ENCODE peak calls at places on chromosomes 3 and 15, in ten cellular contexts. G is mucosa of descending colon, V is fibroblast of pulmonary artery, J is GM12865, T is natural killer cell, X is hepatocyte, D is choroid plexus epithelial cell, K is nephron progenitor cell, H is fibroblast of lung, Z is kidney. I is an unnamed sample.

GRCh38 chr3:151769175-151769574 is 35.4 kb downstream of the AADACL2 start:
- DNase-seq in G (no peak), V (no peak), J (no peak), T (no peak), X (no peak), D (no peak), K (no peak), H (no peak), Z (no peak), I (no peak)

GRCh38 chr3:152307829-152308474 is 39.2 kb downstream of the MBNL1 start:
- DNase-seq in G (no peak), V (no peak), J (no peak), T (no peak), X (peak), D (no peak), K (no peak), H (no peak), Z (no peak), I (no peak)

GRCh38 chr3:11610044-11610671 is 33.6 kb downstream of the VGLL4 start:
- DNase-seq in G (peak), V (peak), J (no peak), T (peak), X (peak), D (peak), K (peak), H (peak), Z (no peak), I (no peak)

GRCh38 chr3:180996415-180996932 is 6.9 kb upstream of the DNAJC19 start:
- DNase-seq in G (no peak), V (no peak), J (no peak), T (no peak), X (no peak), D (no peak), K (no peak), H (no peak), Z (no peak), I (no peak)

GRCh38 chr3:103056552-103056951 is 621.7 kb downstream of the ZPLD1 start:
- DNase-seq in G (no peak), V (no peak), J (peak), T (no peak), X (peak), D (no peak), K (no peak), H (no peak), Z (no peak), I (no peak)

GRCh38 chr3:123655400-123655799 is 70.5 kb upstream of the HACD2 start:
- DNase-seq in G (no peak), V (no peak), J (no peak), T (no peak), X (no peak), D (peak), K (no peak), H (no peak), Z (no peak), I (no peak)

GRCh38 chr15:31153531-31153930 is 52.0 kb upstream of the TRPM1 start:
- DNase-seq in G (no peak), V (no peak), J (no peak), T (no peak), X (no peak), D (no peak), K (no peak), H (no peak), Z (no peak), I (no peak)

GRCh38 chr15:71448688-71449114 is 333.4 kb downstream of the THSD4 start:
- DNase-seq in G (no peak), V (peak), J (peak), T (no peak), X (peak), D (peak), K (peak), H (peak), Z (no peak), I (peak)

GRCh38 chr3:168212664-168213255 is 117.0 kb upstream of the GOLIM4 start:
- DNase-seq in G (no peak), V (no peak), J (no peak), T (no peak), X (no peak), D (peak), K (no peak), H (peak), Z (no peak), I (no peak)

GRCh38 chr3:54434761-54435160 is 312.4 kb downstream of the CACNA2D3 start:
- DNase-seq in G (no peak), V (no peak), J (no peak), T (no peak), X (no peak), D (no peak), K (no peak), H (no peak), Z (no peak), I (no peak)

GRCh38 chr3:120838441-120839091 is 69.4 kb upstream of the STXBP5L start:
- DNase-seq in G (no peak), V (no peak), J (no peak), T (no peak), X (no peak), D (peak), K (no peak), H (no peak), Z (no peak), I (no peak)

GRCh38 chr15:64274541-64274940 is 81.4 kb downstream of the CSNK1G1 start:
- DNase-seq in G (no peak), V (no peak), J (no peak), T (no peak), X (no peak), D (peak), K (no peak), H (no peak), Z (no peak), I (no peak)

GRCh38 chr3:113783980-113784379 is 37.1 kb downstream of the ATP6V1A start:
- DNase-seq in G (no peak), V (peak), J (no peak), T (no peak), X (no peak), D (peak), K (no peak), H (no peak), Z (no peak), I (no peak)

GRCh38 chr3:16426665-16427064 is 86.8 kb downstream of the RFTN1 start:
- DNase-seq in G (no peak), V (peak), J (no peak), T (no peak), X (no peak), D (peak), K (no peak), H (peak), Z (no peak), I (no peak)

GRCh38 chr3:188234172-188234571 is 80.2 kb downstream of the LPP start:
- DNase-seq in G (no peak), V (no peak), J (no peak), T (no peak), X (no peak), D (no peak), K (no peak), H (no peak), Z (no peak), I (no peak)

GRCh38 chr3:115301364-115301860 is 154.3 kb upstream of the ZBTB20 start:
- DNase-seq in G (no peak), V (peak), J (no peak), T (no peak), X (no peak), D (no peak), K (no peak), H (peak), Z (no peak), I (no peak)

GRCh38 chr3:37671000-37671483 is 190.6 kb upstream of the CTDSPL start:
- DNase-seq in G (no peak), V (no peak), J (no peak), T (no peak), X (no peak), D (no peak), K (peak), H (no peak), Z (no peak), I (no peak)

GRCh38 chr3:42632146-42632545 is 21.4 kb upstream of the ZBTB47 start:
- DNase-seq in G (no peak), V (peak), J (no peak), T (no peak), X (no peak), D (peak), K (no peak), H (peak), Z (no peak), I (no peak)

GRCh38 chr3:43152649-43153048 is 46.8 kb upstream of the POMGNT2 start:
- DNase-seq in G (no peak), V (peak), J (no peak), T (no peak), X (peak), D (peak), K (no peak), H (peak), Z (no peak), I (no peak)

GRCh38 chr3:197960694-197961581 is 921 bp downstream of the LMLN start:
- DNase-seq in G (no peak), V (no peak), J (no peak), T (no peak), X (no peak), D (peak), K (no peak), H (peak), Z (no peak), I (no peak)

GRCh38 chr15:57556040-57556439 is 35.7 kb upstream of the MYZAP start:
- DNase-seq in G (no peak), V (no peak), J (no peak), T (no peak), X (no peak), D (no peak), K (no peak), H (no peak), Z (no peak), I (no peak)

GRCh38 chr15:59372352-59373211 is at the start of gene MYO1E:
- DNase-seq in G (peak), V (peak), J (peak), T (peak), X (peak), D (peak), K (peak), H (peak), Z (peak), I (peak)

GRCh38 chr15:53130943-53131342 is 340.8 kb upstream of the ONECUT1 start:
- DNase-seq in G (no peak), V (no peak), J (no peak), T (no peak), X (no peak), D (no peak), K (no peak), H (no peak), Z (no peak), I (no peak)

GRCh38 chr15:99921086-99921485 is 187.8 kb upstream of the LYSMD4 start:
- DNase-seq in G (no peak), V (peak), J (no peak), T (no peak), X (no peak), D (no peak), K (no peak), H (no peak), Z (no peak), I (no peak)

GRCh38 chr3:148528024-148528423 is 169.7 kb upstream of the AGTR1 start:
- DNase-seq in G (no peak), V (peak), J (no peak), T (no peak), X (no peak), D (peak), K (no peak), H (peak), Z (no peak), I (no peak)

GRCh38 chr3:172666181-172666872 is 44.5 kb downstream of the NCEH1 start:
- DNase-seq in G (no peak), V (peak), J (peak), T (no peak), X (no peak), D (peak), K (no peak), H (no peak), Z (no peak), I (no peak)

GRCh38 chr15:64883997-64884511 is 27.6 kb upstream of the ANKDD1A start:
- DNase-seq in G (peak), V (peak), J (peak), T (peak), X (peak), D (peak), K (no peak), H (peak), Z (peak), I (no peak)

GRCh38 chr3:8441969-8442559 is 59.6 kb upstream of the LMCD1 start:
- DNase-seq in G (no peak), V (peak), J (peak), T (no peak), X (peak), D (peak), K (peak), H (peak), Z (no peak), I (peak)

GRCh38 chr3:43343778-43344177 is 57.4 kb downstream of the SNRK start:
- DNase-seq in G (no peak), V (no peak), J (no peak), T (no peak), X (no peak), D (no peak), K (no peak), H (no peak), Z (no peak), I (no peak)

GRCh38 chr3:59235221-59236012 is 185.6 kb upstream of the CFAP20DC start:
- DNase-seq in G (no peak), V (no peak), J (peak), T (no peak), X (no peak), D (no peak), K (no peak), H (no peak), Z (no peak), I (no peak)

GRCh38 chr3:143795849-143796248 is 52.4 kb downstream of the SLC9A9 start:
- DNase-seq in G (no peak), V (no peak), J (no peak), T (no peak), X (peak), D (peak), K (no peak), H (no peak), Z (no peak), I (no peak)

GRCh38 chr3:81502251-81502650 is 259.2 kb downstream of the GBE1 start:
- DNase-seq in G (no peak), V (peak), J (no peak), T (no peak), X (no peak), D (no peak), K (no peak), H (no peak), Z (no peak), I (no peak)

DNA sequence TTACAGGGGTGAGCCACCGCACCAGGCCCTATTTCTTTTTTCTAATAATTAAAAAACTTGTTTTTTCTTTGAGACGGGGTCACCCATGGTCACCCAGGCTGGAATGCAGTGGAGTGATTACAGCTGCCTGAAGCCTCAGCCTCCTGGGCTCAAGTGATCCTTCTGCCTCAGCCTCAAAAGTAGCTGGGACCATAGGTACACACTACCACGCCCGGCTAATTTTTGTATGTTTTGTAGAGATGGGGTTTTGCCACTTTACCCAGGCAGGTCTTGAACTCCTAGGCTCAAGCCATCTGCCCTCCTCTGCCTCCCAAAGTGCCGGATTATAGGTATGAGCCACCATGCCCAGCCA is 858 bp upstream of the TKT start:
- DNase-seq in G (no peak), V (no peak), J (no peak), T (no peak), X (no peak), D (no peak), K (no peak), H (no peak), Z (no peak), I (no peak)
- TF ChIP-seq CTCF in G (no peak), V (no peak), J (no peak), T (no peak), X (no peak), D (no peak), K (no peak), H (no peak), Z (no peak), I (no peak)

DNA sequence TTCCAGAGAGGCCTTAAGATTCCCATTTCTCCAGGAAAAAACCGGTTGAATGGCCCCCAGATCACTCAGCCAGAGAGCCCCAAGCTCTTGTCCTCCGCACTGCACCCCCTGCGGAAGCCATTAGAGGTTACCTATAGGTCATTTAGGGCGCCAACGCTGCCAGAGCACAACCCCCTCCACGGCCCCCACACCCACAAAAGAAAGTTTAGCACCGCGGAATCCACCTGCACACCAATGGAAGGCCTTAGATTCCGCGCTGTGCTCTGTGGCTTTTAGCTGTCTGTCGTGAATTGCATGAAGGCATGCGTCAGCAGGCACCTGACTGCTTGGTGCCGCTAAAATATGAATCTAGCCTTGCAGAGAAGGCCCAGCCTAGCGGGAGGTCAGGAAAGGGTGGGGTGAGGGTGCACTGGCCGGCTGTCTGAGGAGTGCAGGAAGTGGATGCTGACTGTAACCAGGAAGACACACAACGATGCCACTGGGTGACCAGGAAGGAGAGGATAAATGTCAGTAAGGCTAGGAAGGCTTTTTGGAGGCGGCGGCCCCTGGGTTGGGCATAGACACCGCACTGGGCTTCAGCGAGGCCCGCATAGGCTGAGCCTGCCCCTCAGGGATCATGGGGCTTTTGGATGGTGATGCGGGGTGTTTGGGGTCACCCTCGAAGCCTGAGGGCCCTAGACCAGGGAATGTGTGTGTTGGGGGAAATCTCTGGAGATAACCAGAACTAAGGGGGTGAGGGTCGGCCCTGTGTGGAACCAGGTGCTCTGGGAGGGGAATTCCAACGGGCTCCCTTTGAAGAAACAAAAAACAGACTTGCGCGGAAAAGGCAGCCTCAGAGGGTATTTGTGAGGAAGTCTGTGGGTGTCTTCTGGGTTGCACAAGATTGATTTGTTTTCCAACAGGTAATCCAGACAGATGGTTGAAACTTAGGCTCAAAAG is 964 bp upstream of the NUP210 start:
- DNase-seq in G (peak), V (no peak), J (peak), T (peak), X (no peak), D (no peak), K (no peak), H (no peak), Z (peak), I (no peak)
- TF ChIP-seq CTCF in G (no peak), V (no peak), J (no peak), T (no peak), X (no peak), D (no peak), K (no peak), H (no peak), Z (no peak), I (no peak)

DNA sequence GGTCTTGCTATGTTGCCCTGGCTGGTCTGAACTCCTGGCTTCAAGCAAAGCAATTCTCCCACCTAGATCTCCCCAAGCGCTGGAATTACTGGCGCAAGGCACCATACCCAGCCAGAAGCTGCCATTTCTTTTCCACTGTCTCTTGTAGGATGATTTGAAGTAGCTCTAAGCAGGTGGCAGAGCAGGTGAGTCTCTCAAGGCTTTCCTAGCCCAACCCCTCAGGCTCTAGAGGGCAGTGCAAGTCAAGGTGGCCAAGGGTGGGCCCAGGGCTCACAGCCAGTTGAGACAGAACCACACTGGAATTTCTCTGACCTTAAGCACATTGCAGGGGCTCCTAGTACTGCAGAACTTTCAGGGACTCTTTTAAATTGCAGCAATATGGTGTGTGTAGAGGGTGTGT is 15.6 kb upstream of the DAG1 start:
- DNase-seq in G (no peak), V (no peak), J (peak), T (no peak), X (peak), D (no peak), K (no peak), H (no peak), Z (no peak), I (peak)
- TF ChIP-seq CTCF in G (no peak), V (peak), J (peak), T (no peak), X (peak), D (peak), K (no peak), H (no peak), Z (peak), I (peak)

GRCh38 chr3:94308767-94309166 is 245.9 kb downstream of the NSUN3 start:
- DNase-seq in G (no peak), V (no peak), J (no peak), T (no peak), X (no peak), D (no peak), K (no peak), H (no peak), Z (no peak), I (no peak)
- TF ChIP-seq CTCF in G (no peak), V (no peak), J (no peak), T (no peak), X (no peak), D (no peak), K (no peak), H (no peak), Z (no peak), I (no peak)

GRCh38 chr3:96779810-96780209 is 34.6 kb upstream of the EPHA6 start:
- DNase-seq in G (no peak), V (no peak), J (no peak), T (no peak), X (no peak), D (no peak), K (no peak), H (no peak), Z (no peak), I (no peak)
- TF ChIP-seq CTCF in G (no peak), V (no peak), J (no peak), T (no peak), X (no peak), D (no peak), K (no peak), H (no peak), Z (no peak), I (no peak)

DNA sequence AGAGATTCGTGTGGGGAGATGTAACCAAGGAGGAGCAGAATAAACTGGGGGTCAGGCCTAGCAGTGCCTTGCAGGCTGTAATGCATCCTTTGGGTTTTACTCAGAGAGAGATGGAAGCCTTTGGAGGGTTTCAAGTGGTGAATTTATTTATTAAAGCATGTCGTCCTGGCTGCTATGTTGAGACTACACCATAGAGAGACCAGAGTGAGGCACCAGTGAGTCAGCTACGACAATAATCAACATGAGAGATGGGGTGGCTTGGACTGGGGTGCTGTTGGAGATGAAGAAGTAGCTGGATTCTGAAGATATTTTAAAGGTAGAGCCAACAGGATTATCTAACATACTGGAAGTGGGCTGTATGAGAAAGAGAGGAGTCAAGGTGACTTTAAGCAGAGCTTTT is 335.3 kb upstream of the ARHGEF26 start:
- DNase-seq in G (no peak), V (no peak), J (peak), T (no peak), X (no peak), D (peak), K (no peak), H (no peak), Z (no peak), I (no peak)
- TF ChIP-seq CTCF in G (no peak), V (no peak), J (peak), T (no peak), X (no peak), D (no peak), K (no peak), H (no peak), Z (no peak), I (no peak)

GRCh38 chr3:65439641-65440040 is 599.1 kb downstream of the MAGI1 start:
- DNase-seq in G (peak), V (peak), J (peak), T (no peak), X (peak), D (peak), K (peak), H (peak), Z (no peak), I (peak)
- TF ChIP-seq CTCF in G (no peak), V (peak), J (peak), T (no peak), X (peak), D (peak), K (peak), H (peak), Z (peak), I (peak)

I was measured in progenitor cell of endocrine pancreas.